ENCODE peak calls at places on chromosomes 7 and 10, in eight cellular contexts. One of them, this sample, is unnamed.

GRCh38 chr7:130930260-130930659 is 196.3 kb upstream of the KLF14 start:
- DNase-seq in lower lobe of right lung: no peak
- DNase-seq in HFF-Myc: no peak
- DNase-seq in HL-60: no peak
- DNase-seq in CD8-positive, alpha-beta memory T cell: peak
- DNase-seq in fibroblast of lung: no peak
- DNase-seq in uterus: no peak
- DNase-seq in A549: peak
- DNase-seq in this sample: no peak

GRCh38 chr7:116122972-116123595 is 87.3 kb upstream of the TES start:
- DNase-seq in lower lobe of right lung: no peak
- DNase-seq in HFF-Myc: peak
- DNase-seq in HL-60: peak
- DNase-seq in CD8-positive, alpha-beta memory T cell: no peak
- DNase-seq in fibroblast of lung: peak
- DNase-seq in uterus: no peak
- DNase-seq in A549: peak
- DNase-seq in this sample: no peak

GRCh38 chr10:71539564-71540118 is 142.9 kb downstream of the CDH23 start:
- DNase-seq in lower lobe of right lung: no peak
- DNase-seq in HFF-Myc: no peak
- DNase-seq in HL-60: no peak
- DNase-seq in CD8-positive, alpha-beta memory T cell: no peak
- DNase-seq in fibroblast of lung: no peak
- DNase-seq in uterus: no peak
- DNase-seq in A549: no peak
- DNase-seq in this sample: no peak

GRCh38 chr10:52314007-52314821 is at the start of gene DKK1:
- DNase-seq in lower lobe of right lung: peak
- DNase-seq in HFF-Myc: no peak
- DNase-seq in HL-60: no peak
- DNase-seq in CD8-positive, alpha-beta memory T cell: no peak
- DNase-seq in fibroblast of lung: peak
- DNase-seq in uterus: no peak
- DNase-seq in A549: peak
- DNase-seq in this sample: peak

GRCh38 chr7:20233362-20233761 is 16.2 kb upstream of the MACC1 start:
- DNase-seq in lower lobe of right lung: no peak
- DNase-seq in HFF-Myc: no peak
- DNase-seq in HL-60: no peak
- DNase-seq in CD8-positive, alpha-beta memory T cell: no peak
- DNase-seq in fibroblast of lung: no peak
- DNase-seq in uterus: no peak
- DNase-seq in A549: no peak
- DNase-seq in this sample: no peak

GRCh38 chr7:104106106-104106505 is 101.7 kb downstream of the ORC5 start:
- DNase-seq in lower lobe of right lung: no peak
- DNase-seq in HFF-Myc: no peak
- DNase-seq in HL-60: no peak
- DNase-seq in CD8-positive, alpha-beta memory T cell: no peak
- DNase-seq in fibroblast of lung: peak
- DNase-seq in uterus: no peak
- DNase-seq in A549: no peak
- DNase-seq in this sample: no peak

GRCh38 chr7:102306916-102307677 is 20.4 kb downstream of the SH2B2 start:
- DNase-seq in lower lobe of right lung: peak
- DNase-seq in HFF-Myc: no peak
- DNase-seq in HL-60: peak
- DNase-seq in CD8-positive, alpha-beta memory T cell: no peak
- DNase-seq in fibroblast of lung: peak
- DNase-seq in uterus: no peak
- DNase-seq in A549: peak
- DNase-seq in this sample: no peak

GRCh38 chr10:131848741-131849590 is 51.8 kb upstream of the PPP2R2D start:
- DNase-seq in lower lobe of right lung: no peak
- DNase-seq in HFF-Myc: no peak
- DNase-seq in HL-60: no peak
- DNase-seq in CD8-positive, alpha-beta memory T cell: no peak
- DNase-seq in fibroblast of lung: no peak
- DNase-seq in uterus: no peak
- DNase-seq in A549: no peak
- DNase-seq in this sample: no peak

GRCh38 chr7:52586704-52587103 is 448.7 kb upstream of the POM121L12 start:
- DNase-seq in lower lobe of right lung: no peak
- DNase-seq in HFF-Myc: no peak
- DNase-seq in HL-60: no peak
- DNase-seq in CD8-positive, alpha-beta memory T cell: no peak
- DNase-seq in fibroblast of lung: no peak
- DNase-seq in uterus: no peak
- DNase-seq in A549: no peak
- DNase-seq in this sample: no peak

GRCh38 chr7:113856010-113856409 is 62.8 kb downstream of the PPP1R3A start:
- DNase-seq in lower lobe of right lung: no peak
- DNase-seq in HFF-Myc: no peak
- DNase-seq in HL-60: no peak
- DNase-seq in CD8-positive, alpha-beta memory T cell: no peak
- DNase-seq in fibroblast of lung: no peak
- DNase-seq in uterus: no peak
- DNase-seq in A549: no peak
- DNase-seq in this sample: no peak

GRCh38 chr7:42734568-42734967 is 177.3 kb downstream of the C7orf25 start:
- DNase-seq in lower lobe of right lung: no peak
- DNase-seq in HFF-Myc: no peak
- DNase-seq in HL-60: no peak
- DNase-seq in CD8-positive, alpha-beta memory T cell: no peak
- DNase-seq in fibroblast of lung: peak
- DNase-seq in uterus: no peak
- DNase-seq in A549: no peak
- DNase-seq in this sample: no peak

GRCh38 chr7:42736931-42737330 is 174.9 kb downstream of the C7orf25 start:
- DNase-seq in lower lobe of right lung: no peak
- DNase-seq in HFF-Myc: no peak
- DNase-seq in HL-60: no peak
- DNase-seq in CD8-positive, alpha-beta memory T cell: no peak
- DNase-seq in fibroblast of lung: no peak
- DNase-seq in uterus: no peak
- DNase-seq in A549: peak
- DNase-seq in this sample: no peak

GRCh38 chr7:42730621-42731020 is 181.2 kb downstream of the C7orf25 start:
- DNase-seq in lower lobe of right lung: no peak
- DNase-seq in HFF-Myc: no peak
- DNase-seq in HL-60: no peak
- DNase-seq in CD8-positive, alpha-beta memory T cell: no peak
- DNase-seq in fibroblast of lung: no peak
- DNase-seq in uterus: no peak
- DNase-seq in A549: no peak
- DNase-seq in this sample: no peak

GRCh38 chr7:42735081-42735480 is 176.8 kb downstream of the C7orf25 start:
- DNase-seq in lower lobe of right lung: no peak
- DNase-seq in HFF-Myc: no peak
- DNase-seq in HL-60: no peak
- DNase-seq in CD8-positive, alpha-beta memory T cell: no peak
- DNase-seq in fibroblast of lung: no peak
- DNase-seq in uterus: no peak
- DNase-seq in A549: no peak
- DNase-seq in this sample: no peak

DNA sequence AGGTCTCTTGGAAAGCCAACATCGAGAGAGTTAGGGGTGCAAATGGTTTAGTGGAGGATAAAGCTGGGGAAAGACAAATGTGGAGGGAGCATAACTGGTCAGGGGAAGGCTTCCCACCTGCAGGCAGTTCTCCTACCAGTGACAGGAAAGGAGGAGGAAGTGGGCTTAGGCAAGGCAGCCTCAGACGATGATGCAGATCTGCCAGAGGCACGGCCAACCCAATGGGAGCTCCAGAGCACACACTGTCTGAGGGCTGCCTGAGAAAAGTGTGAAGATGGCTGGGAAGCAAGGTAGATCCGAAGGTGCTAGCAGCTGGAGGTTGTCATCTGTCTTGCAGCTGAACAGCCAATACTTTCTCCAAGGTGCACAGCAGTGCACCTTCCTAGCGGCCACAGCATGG is 178.8 kb downstream of the C7orf25 start:
- DNase-seq in lower lobe of right lung: no peak
- DNase-seq in HFF-Myc: no peak
- DNase-seq in HL-60: peak
- DNase-seq in CD8-positive, alpha-beta memory T cell: no peak
- DNase-seq in fibroblast of lung: no peak
- DNase-seq in uterus: no peak
- DNase-seq in A549: no peak
- DNase-seq in this sample: no peak
- H3K4me3 ChIP-seq in lower lobe of right lung: no peak
- H3K4me3 ChIP-seq in HFF-Myc: no peak
- H3K4me3 ChIP-seq in HL-60: no peak
- H3K4me3 ChIP-seq in CD8-positive, alpha-beta memory T cell: no peak
- H3K4me3 ChIP-seq in fibroblast of lung: no peak
- H3K4me3 ChIP-seq in uterus: no peak
- H3K4me3 ChIP-seq in A549: no peak
- H3K4me3 ChIP-seq in this sample: no peak

DNA sequence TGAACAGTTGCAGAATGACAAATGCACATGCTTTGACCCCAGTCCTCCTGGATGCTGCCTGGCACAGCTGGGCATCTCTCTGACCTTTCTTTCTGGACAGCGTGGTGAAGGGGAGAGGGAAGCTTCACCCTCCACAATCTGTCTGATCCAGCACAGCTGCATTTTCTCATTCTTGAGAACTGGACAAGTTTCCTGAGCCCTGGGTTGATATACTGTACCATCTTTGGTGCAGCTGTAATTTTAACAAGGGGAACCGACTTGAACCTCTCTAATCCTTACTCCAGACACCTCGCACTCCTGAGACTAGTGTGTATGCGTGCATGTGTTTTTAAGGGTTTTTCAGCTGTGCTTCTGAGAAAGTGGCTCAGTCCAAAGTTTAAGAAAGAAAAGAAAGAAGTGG is 655.7 kb downstream of the INHBA start:
- DNase-seq in lower lobe of right lung: no peak
- DNase-seq in HFF-Myc: no peak
- DNase-seq in HL-60: no peak
- DNase-seq in CD8-positive, alpha-beta memory T cell: no peak
- DNase-seq in fibroblast of lung: peak
- DNase-seq in uterus: no peak
- DNase-seq in A549: no peak
- DNase-seq in this sample: no peak
- H3K4me3 ChIP-seq in lower lobe of right lung: no peak
- H3K4me3 ChIP-seq in HFF-Myc: no peak
- H3K4me3 ChIP-seq in HL-60: no peak
- H3K4me3 ChIP-seq in CD8-positive, alpha-beta memory T cell: no peak
- H3K4me3 ChIP-seq in fibroblast of lung: no peak
- H3K4me3 ChIP-seq in uterus: no peak
- H3K4me3 ChIP-seq in A549: no peak
- H3K4me3 ChIP-seq in this sample: no peak

GRCh38 chr7:47181609-47182264 is 400.2 kb downstream of the TNS3 start:
- DNase-seq in lower lobe of right lung: peak
- DNase-seq in HFF-Myc: no peak
- DNase-seq in HL-60: no peak
- DNase-seq in CD8-positive, alpha-beta memory T cell: no peak
- DNase-seq in fibroblast of lung: no peak
- DNase-seq in uterus: no peak
- DNase-seq in A549: no peak
- DNase-seq in this sample: no peak

GRCh38 chr7:47186316-47186715 is 395.6 kb downstream of the TNS3 start:
- DNase-seq in lower lobe of right lung: no peak
- DNase-seq in HFF-Myc: no peak
- DNase-seq in HL-60: no peak
- DNase-seq in CD8-positive, alpha-beta memory T cell: no peak
- DNase-seq in fibroblast of lung: no peak
- DNase-seq in uterus: no peak
- DNase-seq in A549: no peak
- DNase-seq in this sample: no peak

GRCh38 chr7:47183896-47184629 is 397.8 kb downstream of the TNS3 start:
- DNase-seq in lower lobe of right lung: no peak
- DNase-seq in HFF-Myc: no peak
- DNase-seq in HL-60: no peak
- DNase-seq in CD8-positive, alpha-beta memory T cell: no peak
- DNase-seq in fibroblast of lung: no peak
- DNase-seq in uterus: peak
- DNase-seq in A549: no peak
- DNase-seq in this sample: no peak

GRCh38 chr7:47185839-47186238 is 396.1 kb downstream of the TNS3 start:
- DNase-seq in lower lobe of right lung: no peak
- DNase-seq in HFF-Myc: no peak
- DNase-seq in HL-60: no peak
- DNase-seq in CD8-positive, alpha-beta memory T cell: no peak
- DNase-seq in fibroblast of lung: no peak
- DNase-seq in uterus: no peak
- DNase-seq in A549: no peak
- DNase-seq in this sample: no peak

DNA sequence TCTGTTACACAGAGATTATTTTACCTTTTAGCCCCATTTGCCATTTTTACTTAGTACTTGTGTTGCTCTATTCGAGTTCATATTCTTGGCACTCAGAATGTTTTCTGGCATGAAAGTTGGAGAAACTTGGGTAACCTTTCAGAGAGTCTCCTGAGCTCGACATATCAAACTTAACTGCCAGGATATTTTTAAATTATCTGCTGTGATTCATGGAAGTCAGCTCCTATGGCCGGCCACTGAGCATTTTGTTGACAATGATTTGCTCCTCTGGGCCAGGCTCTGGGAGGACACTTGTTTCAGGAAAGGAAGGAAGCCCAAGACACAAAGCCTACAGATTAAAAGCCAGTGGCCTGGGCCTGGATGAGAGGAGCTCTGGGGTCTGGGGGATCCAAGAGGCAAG is 396.7 kb downstream of the TNS3 start:
- DNase-seq in lower lobe of right lung: no peak
- DNase-seq in HFF-Myc: no peak
- DNase-seq in HL-60: no peak
- DNase-seq in CD8-positive, alpha-beta memory T cell: no peak
- DNase-seq in fibroblast of lung: no peak
- DNase-seq in uterus: no peak
- DNase-seq in A549: no peak
- DNase-seq in this sample: no peak
- H3K4me3 ChIP-seq in lower lobe of right lung: no peak
- H3K4me3 ChIP-seq in HFF-Myc: no peak
- H3K4me3 ChIP-seq in HL-60: no peak
- H3K4me3 ChIP-seq in CD8-positive, alpha-beta memory T cell: no peak
- H3K4me3 ChIP-seq in fibroblast of lung: no peak
- H3K4me3 ChIP-seq in uterus: no peak
- H3K4me3 ChIP-seq in A549: no peak
- H3K4me3 ChIP-seq in this sample: no peak

DNA sequence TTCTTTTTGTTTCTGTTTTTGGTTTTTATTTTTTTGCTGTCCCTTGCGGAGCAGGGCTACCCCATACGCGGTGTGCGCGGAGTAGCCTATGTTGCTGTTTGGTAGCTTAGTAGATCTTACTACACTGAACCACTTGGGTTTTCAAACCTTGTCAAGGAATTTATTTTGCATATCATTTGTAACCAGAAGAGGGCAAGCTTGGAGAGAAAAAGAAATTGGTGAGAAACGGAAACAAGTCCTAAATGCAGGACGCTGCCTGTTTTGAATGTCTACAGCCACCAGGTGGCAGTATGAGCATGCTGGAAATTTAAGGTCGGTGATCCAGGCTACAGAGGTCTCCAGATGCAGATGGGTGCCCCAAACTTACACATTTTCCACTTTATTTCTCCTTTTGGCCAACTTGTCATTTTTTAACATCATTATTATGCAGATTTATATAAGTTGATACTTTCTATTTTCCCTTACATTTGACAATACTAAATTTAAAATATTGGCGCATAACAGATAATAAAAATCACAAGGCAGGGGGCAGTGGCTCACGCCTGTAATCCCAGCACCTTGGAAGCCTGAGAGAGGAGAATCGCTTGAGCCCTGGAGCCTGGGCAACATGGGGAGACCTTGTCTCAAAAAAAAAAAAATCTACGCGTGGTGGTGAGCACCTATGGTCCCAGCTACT is 15.3 kb upstream of the TRA2A start:
- DNase-seq in lower lobe of right lung: peak
- DNase-seq in HFF-Myc: peak
- DNase-seq in HL-60: peak
- DNase-seq in CD8-positive, alpha-beta memory T cell: peak
- DNase-seq in fibroblast of lung: peak
- DNase-seq in uterus: peak
- DNase-seq in A549: peak
- DNase-seq in this sample: peak
- H3K4me3 ChIP-seq in lower lobe of right lung: no peak
- H3K4me3 ChIP-seq in HFF-Myc: no peak
- H3K4me3 ChIP-seq in HL-60: no peak
- H3K4me3 ChIP-seq in CD8-positive, alpha-beta memory T cell: no peak
- H3K4me3 ChIP-seq in fibroblast of lung: no peak
- H3K4me3 ChIP-seq in uterus: no peak
- H3K4me3 ChIP-seq in A549: no peak
- H3K4me3 ChIP-seq in this sample: no peak